ENCODE peak calls at places on chromosomes 16 and 17, in ten cellular contexts. One of them, this sample, is unnamed.

GRCh38 chr17:40535924-40536717 is 29.2 kb downstream of the CCR7 start:
- DNase-seq in esophagus muscularis mucosa: no peak
- DNase-seq in progenitor cell of endocrine pancreas: no peak
- DNase-seq in tibial nerve: no peak
- DNase-seq in left lung: no peak
- DNase-seq in choroid plexus epithelial cell: no peak
- DNase-seq in PC-9: no peak
- DNase-seq in WERI-Rb-1: no peak
- DNase-seq in HFF-Myc: no peak
- DNase-seq in thyroid gland: peak; percentile 95
- DNase-seq in this sample: no peak

GRCh38 chr17:30720013-30720471 is 104.5 kb downstream of the CRLF3 start:
- DNase-seq in esophagus muscularis mucosa: no peak
- DNase-seq in progenitor cell of endocrine pancreas: peak; percentile 6
- DNase-seq in tibial nerve: no peak
- DNase-seq in left lung: peak; percentile 44
- DNase-seq in choroid plexus epithelial cell: no peak
- DNase-seq in PC-9: no peak
- DNase-seq in WERI-Rb-1: peak; percentile 5
- DNase-seq in HFF-Myc: no peak
- DNase-seq in thyroid gland: no peak
- DNase-seq in this sample: no peak

GRCh38 chr16:3408561-3409197 is 7.7 kb downstream of the ZNF174 start:
- DNase-seq in esophagus muscularis mucosa: no peak
- DNase-seq in progenitor cell of endocrine pancreas: no peak
- DNase-seq in tibial nerve: no peak
- DNase-seq in left lung: no peak
- DNase-seq in choroid plexus epithelial cell: no peak
- DNase-seq in PC-9: no peak
- DNase-seq in WERI-Rb-1: no peak
- DNase-seq in HFF-Myc: no peak
- DNase-seq in thyroid gland: no peak
- DNase-seq in this sample: no peak

GRCh38 chr16:59148312-59148711 is 414.2 kb upstream of the GOT2 start:
- DNase-seq in esophagus muscularis mucosa: no peak
- DNase-seq in progenitor cell of endocrine pancreas: no peak
- DNase-seq in tibial nerve: peak; percentile 14
- DNase-seq in left lung: no peak
- DNase-seq in choroid plexus epithelial cell: peak; percentile 4
- DNase-seq in PC-9: no peak
- DNase-seq in WERI-Rb-1: no peak
- DNase-seq in HFF-Myc: no peak
- DNase-seq in thyroid gland: no peak
- DNase-seq in this sample: no peak

GRCh38 chr16:19446300-19446846 is 28.7 kb downstream of the TMC5 start:
- DNase-seq in esophagus muscularis mucosa: no peak
- DNase-seq in progenitor cell of endocrine pancreas: no peak
- DNase-seq in tibial nerve: no peak
- DNase-seq in left lung: no peak
- DNase-seq in choroid plexus epithelial cell: no peak
- DNase-seq in PC-9: no peak
- DNase-seq in WERI-Rb-1: no peak
- DNase-seq in HFF-Myc: no peak
- DNase-seq in thyroid gland: no peak
- DNase-seq in this sample: no peak

GRCh38 chr17:73191443-73192218 is 1.2 kb upstream of the COG1 start:
- DNase-seq in esophagus muscularis mucosa: no peak
- DNase-seq in progenitor cell of endocrine pancreas: no peak
- DNase-seq in tibial nerve: peak; percentile 83
- DNase-seq in left lung: no peak
- DNase-seq in choroid plexus epithelial cell: peak; percentile 83
- DNase-seq in PC-9: peak; percentile 69
- DNase-seq in WERI-Rb-1: peak; percentile 84
- DNase-seq in HFF-Myc: no peak
- DNase-seq in thyroid gland: peak; percentile 79
- DNase-seq in this sample: peak; percentile 66

GRCh38 chr17:40070644-40070894 is 7.8 kb downstream of the THRA start:
- DNase-seq in esophagus muscularis mucosa: no peak
- DNase-seq in progenitor cell of endocrine pancreas: no peak
- DNase-seq in tibial nerve: no peak
- DNase-seq in left lung: no peak
- DNase-seq in choroid plexus epithelial cell: no peak
- DNase-seq in PC-9: no peak
- DNase-seq in WERI-Rb-1: no peak
- DNase-seq in HFF-Myc: no peak
- DNase-seq in thyroid gland: peak; percentile 21
- DNase-seq in this sample: no peak

GRCh38 chr16:27768651-27769270 is 218.8 kb downstream of the KATNIP start:
- DNase-seq in esophagus muscularis mucosa: no peak
- DNase-seq in progenitor cell of endocrine pancreas: no peak
- DNase-seq in tibial nerve: no peak
- DNase-seq in left lung: no peak
- DNase-seq in choroid plexus epithelial cell: peak; percentile 40
- DNase-seq in PC-9: no peak
- DNase-seq in WERI-Rb-1: no peak
- DNase-seq in HFF-Myc: no peak
- DNase-seq in thyroid gland: no peak
- DNase-seq in this sample: no peak

GRCh38 chr17:47711366-47712099 is 17.6 kb downstream of the TBKBP1 start:
- DNase-seq in esophagus muscularis mucosa: no peak
- DNase-seq in progenitor cell of endocrine pancreas: no peak
- DNase-seq in tibial nerve: no peak
- DNase-seq in left lung: no peak
- DNase-seq in choroid plexus epithelial cell: no peak
- DNase-seq in PC-9: no peak
- DNase-seq in WERI-Rb-1: no peak
- DNase-seq in HFF-Myc: no peak
- DNase-seq in thyroid gland: no peak
- DNase-seq in this sample: no peak

GRCh38 chr16:88649195-88649923 is 1.5 kb downstream of the CYBA start:
- DNase-seq in esophagus muscularis mucosa: no peak
- DNase-seq in progenitor cell of endocrine pancreas: no peak
- DNase-seq in tibial nerve: no peak
- DNase-seq in left lung: peak; percentile 75
- DNase-seq in choroid plexus epithelial cell: peak; percentile 28
- DNase-seq in PC-9: no peak
- DNase-seq in WERI-Rb-1: no peak
- DNase-seq in HFF-Myc: no peak
- DNase-seq in thyroid gland: no peak
- DNase-seq in this sample: no peak

GRCh38 chr16:57723170-57723569 is 12.4 kb upstream of the KATNB1 start:
- DNase-seq in esophagus muscularis mucosa: no peak
- DNase-seq in progenitor cell of endocrine pancreas: no peak
- DNase-seq in tibial nerve: no peak
- DNase-seq in left lung: peak; percentile 37
- DNase-seq in choroid plexus epithelial cell: peak; percentile 28
- DNase-seq in PC-9: no peak
- DNase-seq in WERI-Rb-1: peak; percentile 36
- DNase-seq in HFF-Myc: no peak
- DNase-seq in thyroid gland: no peak
- DNase-seq in this sample: peak; percentile 56

GRCh38 chr16:19135896-19136438 is 22.2 kb downstream of the ITPRIPL2 start:
- DNase-seq in esophagus muscularis mucosa: no peak
- DNase-seq in progenitor cell of endocrine pancreas: no peak
- DNase-seq in tibial nerve: no peak
- DNase-seq in left lung: peak; percentile 65
- DNase-seq in choroid plexus epithelial cell: peak; percentile 33
- DNase-seq in PC-9: peak; percentile 90
- DNase-seq in WERI-Rb-1: no peak
- DNase-seq in HFF-Myc: no peak
- DNase-seq in thyroid gland: peak; percentile 34
- DNase-seq in this sample: no peak

GRCh38 chr17:8820311-8821010 is 21.3 kb upstream of the MFSD6L start:
- DNase-seq in esophagus muscularis mucosa: peak; percentile 21
- DNase-seq in progenitor cell of endocrine pancreas: no peak
- DNase-seq in tibial nerve: no peak
- DNase-seq in left lung: no peak
- DNase-seq in choroid plexus epithelial cell: no peak
- DNase-seq in PC-9: no peak
- DNase-seq in WERI-Rb-1: no peak
- DNase-seq in HFF-Myc: no peak
- DNase-seq in thyroid gland: no peak
- DNase-seq in this sample: no peak

GRCh38 chr17:77285594-77286390 is 145.0 kb downstream of the SEC14L1 start:
- DNase-seq in esophagus muscularis mucosa: no peak
- DNase-seq in progenitor cell of endocrine pancreas: no peak
- DNase-seq in tibial nerve: peak; percentile 40
- DNase-seq in left lung: peak; percentile 95
- DNase-seq in choroid plexus epithelial cell: peak; percentile 85
- DNase-seq in PC-9: peak; percentile 88
- DNase-seq in WERI-Rb-1: peak; percentile 67
- DNase-seq in HFF-Myc: no peak
- DNase-seq in thyroid gland: peak; percentile 72
- DNase-seq in this sample: no peak

GRCh38 chr17:42548070-42548837 is 4.5 kb upstream of the HSD17B1 start:
- DNase-seq in esophagus muscularis mucosa: no peak
- DNase-seq in progenitor cell of endocrine pancreas: peak; percentile 77
- DNase-seq in tibial nerve: no peak
- DNase-seq in left lung: peak; percentile 91
- DNase-seq in choroid plexus epithelial cell: peak; percentile 68
- DNase-seq in PC-9: no peak
- DNase-seq in WERI-Rb-1: no peak
- DNase-seq in HFF-Myc: no peak
- DNase-seq in thyroid gland: peak; percentile 94
- DNase-seq in this sample: peak; percentile 76
- TF ChIP-seq CTCF in esophagus muscularis mucosa: no peak
- TF ChIP-seq CTCF in progenitor cell of endocrine pancreas: peak; percentile 67
- TF ChIP-seq CTCF in tibial nerve: peak; percentile 22
- TF ChIP-seq CTCF in left lung: peak; percentile 27
- TF ChIP-seq CTCF in choroid plexus epithelial cell: peak; percentile 59
- TF ChIP-seq CTCF in PC-9: peak; percentile 30
- TF ChIP-seq CTCF in WERI-Rb-1: no peak
- TF ChIP-seq CTCF in HFF-Myc: peak; percentile 45
- TF ChIP-seq CTCF in thyroid gland: no peak
- TF ChIP-seq CTCF in this sample: peak; percentile 17

GRCh38 chr17:7561589-7562207 is at the start of gene SENP3:
- DNase-seq in esophagus muscularis mucosa: peak; percentile 95
- DNase-seq in progenitor cell of endocrine pancreas: peak; percentile 87
- DNase-seq in tibial nerve: peak; percentile 79
- DNase-seq in left lung: peak; percentile 98
- DNase-seq in choroid plexus epithelial cell: peak; percentile 91
- DNase-seq in PC-9: peak; percentile 61
- DNase-seq in WERI-Rb-1: peak; percentile 88
- DNase-seq in HFF-Myc: no peak
- DNase-seq in thyroid gland: peak; percentile 90
- DNase-seq in this sample: peak; percentile 91
- TF ChIP-seq CTCF in esophagus muscularis mucosa: peak; percentile 29
- TF ChIP-seq CTCF in progenitor cell of endocrine pancreas: no peak
- TF ChIP-seq CTCF in tibial nerve: no peak
- TF ChIP-seq CTCF in left lung: no peak
- TF ChIP-seq CTCF in choroid plexus epithelial cell: no peak
- TF ChIP-seq CTCF in PC-9: no peak
- TF ChIP-seq CTCF in WERI-Rb-1: no peak
- TF ChIP-seq CTCF in HFF-Myc: no peak
- TF ChIP-seq CTCF in thyroid gland: no peak
- TF ChIP-seq CTCF in this sample: no peak

DNA sequence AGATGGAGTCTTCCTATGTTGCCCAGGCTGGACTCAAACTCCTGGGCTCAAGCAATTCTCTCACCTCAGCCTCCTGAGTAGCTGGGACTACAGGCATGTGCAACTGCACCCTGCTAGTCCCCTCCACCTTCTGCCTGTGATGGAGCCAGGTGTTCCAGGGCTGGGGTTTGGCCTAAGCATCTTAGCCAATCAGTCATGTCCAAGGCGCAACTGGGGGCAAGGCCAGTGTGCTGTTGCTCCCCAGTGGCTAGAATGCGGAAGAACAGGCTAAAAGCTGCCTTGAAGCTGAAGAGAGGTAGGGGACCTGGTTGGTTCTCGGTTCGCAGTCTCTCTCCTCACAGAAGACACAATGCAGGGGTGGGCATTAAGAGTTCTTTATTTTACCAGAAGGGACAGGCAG is 18.6 kb downstream of the FLOT2 start:
- DNase-seq in esophagus muscularis mucosa: no peak
- DNase-seq in progenitor cell of endocrine pancreas: no peak
- DNase-seq in tibial nerve: no peak
- DNase-seq in left lung: peak; percentile 31
- DNase-seq in choroid plexus epithelial cell: peak; percentile 78
- DNase-seq in PC-9: peak; percentile 60
- DNase-seq in WERI-Rb-1: peak; percentile 80
- DNase-seq in HFF-Myc: no peak
- DNase-seq in thyroid gland: peak; percentile 19
- DNase-seq in this sample: peak; percentile 41
- TF ChIP-seq CTCF in esophagus muscularis mucosa: peak; percentile 42
- TF ChIP-seq CTCF in progenitor cell of endocrine pancreas: peak; percentile 58
- TF ChIP-seq CTCF in tibial nerve: peak; percentile 13
- TF ChIP-seq CTCF in left lung: no peak
- TF ChIP-seq CTCF in choroid plexus epithelial cell: peak; percentile 80
- TF ChIP-seq CTCF in PC-9: peak; percentile 68
- TF ChIP-seq CTCF in WERI-Rb-1: peak; percentile 93
- TF ChIP-seq CTCF in HFF-Myc: peak; percentile 49
- TF ChIP-seq CTCF in thyroid gland: no peak
- TF ChIP-seq CTCF in this sample: peak; percentile 21

DNA sequence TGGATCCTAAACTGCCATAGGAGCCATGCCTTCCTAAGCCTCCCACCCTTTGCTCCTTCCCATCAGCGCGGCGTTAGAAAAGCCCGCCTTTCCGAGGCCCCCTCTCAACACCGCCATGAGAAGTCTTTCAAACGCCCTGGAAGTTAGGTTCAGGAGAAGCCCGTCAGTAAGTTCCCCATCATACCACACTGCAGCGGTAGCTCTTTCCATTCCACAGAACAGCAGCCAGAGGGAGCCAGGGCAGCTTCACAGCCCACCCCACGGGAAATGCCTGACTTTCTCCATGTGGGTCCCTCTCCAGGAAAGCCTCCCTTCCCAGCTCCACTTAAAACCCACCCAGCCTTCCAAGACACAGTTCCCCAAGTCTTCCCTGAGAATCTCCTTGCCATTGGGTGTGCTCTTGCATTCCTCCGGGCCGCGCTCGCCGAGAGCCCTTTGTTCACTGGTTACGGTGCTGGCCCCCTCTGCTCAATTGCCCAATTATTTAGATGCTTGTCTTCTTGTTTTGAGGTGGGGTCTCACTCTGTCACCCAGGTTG is 28.7 kb downstream of the KIAA0513 start:
- DNase-seq in esophagus muscularis mucosa: no peak
- DNase-seq in progenitor cell of endocrine pancreas: no peak
- DNase-seq in tibial nerve: no peak
- DNase-seq in left lung: no peak
- DNase-seq in choroid plexus epithelial cell: peak; percentile 57
- DNase-seq in PC-9: no peak
- DNase-seq in WERI-Rb-1: peak; percentile 10
- DNase-seq in HFF-Myc: no peak
- DNase-seq in thyroid gland: no peak
- DNase-seq in this sample: peak; percentile 31
- TF ChIP-seq CTCF in esophagus muscularis mucosa: peak; percentile 31
- TF ChIP-seq CTCF in progenitor cell of endocrine pancreas: no peak
- TF ChIP-seq CTCF in tibial nerve: peak; percentile 37
- TF ChIP-seq CTCF in left lung: no peak
- TF ChIP-seq CTCF in choroid plexus epithelial cell: peak; percentile 76
- TF ChIP-seq CTCF in PC-9: no peak
- TF ChIP-seq CTCF in WERI-Rb-1: peak; percentile 48
- TF ChIP-seq CTCF in HFF-Myc: peak; percentile 24
- TF ChIP-seq CTCF in thyroid gland: no peak
- TF ChIP-seq CTCF in this sample: no peak

GRCh38 chr16:79836129-79836528 is 235.6 kb upstream of the MAF start:
- DNase-seq in esophagus muscularis mucosa: no peak
- DNase-seq in progenitor cell of endocrine pancreas: no peak
- DNase-seq in tibial nerve: no peak
- DNase-seq in left lung: no peak
- DNase-seq in choroid plexus epithelial cell: no peak
- DNase-seq in PC-9: no peak
- DNase-seq in WERI-Rb-1: no peak
- DNase-seq in HFF-Myc: no peak
- DNase-seq in thyroid gland: no peak
- DNase-seq in this sample: no peak
- TF ChIP-seq CTCF in esophagus muscularis mucosa: no peak
- TF ChIP-seq CTCF in progenitor cell of endocrine pancreas: no peak
- TF ChIP-seq CTCF in tibial nerve: no peak
- TF ChIP-seq CTCF in left lung: no peak
- TF ChIP-seq CTCF in choroid plexus epithelial cell: no peak
- TF ChIP-seq CTCF in PC-9: no peak
- TF ChIP-seq CTCF in WERI-Rb-1: no peak
- TF ChIP-seq CTCF in HFF-Myc: no peak
- TF ChIP-seq CTCF in thyroid gland: no peak
- TF ChIP-seq CTCF in this sample: no peak